ENCODE peak calls at places on chromosomes 11 and 22, in ten cellular contexts. Y, L, I, N, M, T, W, O, G and S are unnamed samples.
A peak's percentile ranks its signal among the peaks of the same experiment; 100 is the strongest.

GRCh38 chr22:22663861-22664800 is 19.7 kb downstream of the GGTLC2 start:
- DNase-seq in T (no peak), O (no peak), G (no peak), L (no peak), Y (no peak), N (no peak), M (no peak), W (no peak), I (no peak), S (no peak)

GRCh38 chr11:12975149-12975548 is 34.0 kb upstream of the RASSF10 start:
- DNase-seq in I (no peak), O (no peak), N (no peak), W (no peak), G (no peak), T (no peak), L (no peak), M (no peak), Y (no peak), S (no peak)

GRCh38 chr11:31761636-31762035 is 49.5 kb downstream of the PAX6 start:
- DNase-seq in N (no peak), W (no peak), I (no peak), M (no peak), Y (no peak), G (no peak), T (no peak), L (no peak), O (no peak), S (no peak)

GRCh38 chr11:118746988-118747585 is 43.9 kb downstream of the DDX6 start:
- DNase-seq in W (no peak), N (no peak), M (no peak), T (no peak), I (peak; percentile 28), Y (no peak), L (no peak), O (no peak), G (no peak), S (no peak)

GRCh38 chr11:128171496-128171895 is 415.9 kb downstream of the ETS1 start:
- DNase-seq in T (peak; percentile 46), G (no peak), L (no peak), N (no peak), Y (no peak), O (no peak), W (no peak), I (no peak), M (no peak), S (no peak)

GRCh38 chr11:105144887-105145286 is 5.3 kb upstream of the CARD18 start:
- DNase-seq in N (no peak), I (peak; percentile 90), Y (no peak), O (no peak), M (no peak), W (no peak), T (no peak), G (no peak), L (no peak), S (no peak)

GRCh38 chr11:115301029-115301428 is 203.2 kb downstream of the CADM1 start:
- DNase-seq in M (no peak), L (no peak), G (no peak), N (no peak), W (no peak), I (no peak), T (no peak), Y (no peak), O (no peak), S (no peak)

GRCh38 chr11:127017482-127017881 is 16.9 kb upstream of the KIRREL3 start:
- DNase-seq in N (no peak), O (no peak), M (no peak), W (no peak), I (peak; percentile 17), L (no peak), T (no peak), Y (peak; percentile 41), G (no peak), S (no peak)

GRCh38 chr22:28316014-28316413 is 363.6 kb downstream of the TTC28 start:
- DNase-seq in G (no peak), W (no peak), L (no peak), O (no peak), N (no peak), T (no peak), Y (no peak), M (no peak), I (no peak), S (no peak)

GRCh38 chr11:58640386-58641023 is 18.0 kb downstream of the CNTF start:
- DNase-seq in G (no peak), N (no peak), T (no peak), M (no peak), Y (no peak), W (no peak), L (no peak), I (no peak), O (no peak), S (no peak)

GRCh38 chr11:110373061-110373702 is 56.6 kb upstream of the FDX1 start:
- DNase-seq in L (no peak), Y (no peak), G (no peak), T (no peak), I (peak; percentile 50), O (no peak), M (no peak), W (no peak), N (no peak), S (no peak)

GRCh38 chr11:111829185-111829968 is 42.0 kb downstream of the ALG9 start:
- DNase-seq in T (no peak), I (no peak), G (no peak), M (no peak), N (no peak), L (no peak), Y (no peak), W (no peak), O (no peak), S (no peak)

GRCh38 chr11:117828641-117829368 is 4.3 kb upstream of the FXYD2 start:
- DNase-seq in M (peak; percentile 35), G (peak; percentile 89), T (no peak), I (peak; percentile 88), W (no peak), O (peak; percentile 87), N (no peak), L (no peak), Y (no peak), S (no peak)

GRCh38 chr11:129115652-129116585 is 76.2 kb downstream of the ARHGAP32 start:
- DNase-seq in N (no peak), M (no peak), I (peak; percentile 73), G (no peak), W (no peak), T (no peak), O (no peak), L (peak; percentile 6), Y (no peak), S (no peak)

GRCh38 chr11:65574963-65575567 is 788 bp upstream of the EHBP1L1 start:
- DNase-seq in N (no peak), T (no peak), Y (no peak), I (peak; percentile 24), O (no peak), W (no peak), G (no peak), M (peak; percentile 73), L (no peak), S (no peak)

GRCh38 chr11:100892886-100893285 is 205.8 kb downstream of the ARHGAP42 start:
- DNase-seq in I (no peak), N (no peak), W (no peak), T (no peak), G (no peak), L (no peak), O (no peak), Y (no peak), M (no peak), S (no peak)

GRCh38 chr11:33461726-33462125 is 204.5 kb downstream of the HIPK3 start:
- DNase-seq in O (no peak), M (no peak), W (no peak), Y (no peak), L (no peak), I (no peak), N (no peak), G (no peak), T (no peak), S (no peak)

GRCh38 chr11:1880746-1881441 is 10.8 kb downstream of the PRR33 start:
- DNase-seq in W (no peak), O (no peak), Y (no peak), L (no peak), T (no peak), N (no peak), G (no peak), M (peak; percentile 14), I (no peak), S (no peak)

GRCh38 chr11:67002297-67002913 is 20.5 kb upstream of the SYT12 start:
- DNase-seq in G (no peak), T (peak; percentile 69), I (no peak), O (no peak), Y (peak; percentile 35), L (no peak), M (no peak), W (no peak), N (no peak), S (no peak)